ENCODE peak calls at places on chromosomes 3 and 15, in nine cellular contexts. W, O, C, A, U, J, D, M and S are unnamed samples. For H3K9me3 and H3K4me1, the result is how much of the 10 kb centered on the place peaks cover.

GRCh38 chr15:77871838-77872371 is 205.6 kb downstream of the TBC1D2B start:
- DNase-seq in A (no peak), W (no peak), J (no peak), O (no peak), D (no peak), U (no peak), M (no peak), C (no peak), S (no peak)

GRCh38 chr3:42572278-42572677 is 9.5 kb downstream of the SEC22C start:
- DNase-seq in D (peak), C (no peak), A (peak), O (no peak), J (no peak), W (peak), U (no peak), M (peak), S (no peak)

GRCh38 chr3:127264292-127264691 is 23.6 kb downstream of the PRR20G start:
- DNase-seq in C (no peak), M (no peak), J (no peak), U (no peak), O (peak), D (no peak), A (peak), W (no peak), S (no peak)

GRCh38 chr15:67115567-67115966 is 50.2 kb downstream of the SMAD3 start:
- DNase-seq in M (no peak), C (no peak), W (no peak), D (peak), A (no peak), J (no peak), O (no peak), U (no peak), S (no peak)

GRCh38 chr3:139954146-139954545 is 19.2 kb downstream of the CLSTN2 start:
- DNase-seq in O (no peak), M (no peak), U (no peak), A (no peak), D (no peak), C (no peak), W (no peak), J (no peak), S (no peak)

GRCh38 chr3:114741066-114741465 is 406.0 kb downstream of the ZBTB20 start:
- DNase-seq in C (no peak), A (peak), M (no peak), O (no peak), D (no peak), U (no peak), W (no peak), J (no peak), S (no peak)

GRCh38 chr3:5276953-5277352 is 89.4 kb downstream of the EDEM1 start:
- DNase-seq in M (no peak), A (no peak), W (no peak), C (no peak), J (no peak), D (no peak), O (peak), U (no peak), S (no peak)

GRCh38 chr3:12186515-12187286 is 28.0 kb upstream of the TIMP4 start:
- DNase-seq in O (peak), M (no peak), W (no peak), J (no peak), A (no peak), U (no peak), C (no peak), D (no peak), S (no peak)

GRCh38 chr15:101000271-101000681 is 81.1 kb downstream of the LRRK1 start:
- DNase-seq in U (no peak), A (peak), C (no peak), D (no peak), W (no peak), J (no peak), O (peak), M (no peak), S (no peak)

GRCh38 chr3:12670789-12671450 is 7.0 kb upstream of the RAF1 start:
- DNase-seq in A (no peak), J (no peak), O (no peak), U (no peak), W (no peak), C (no peak), M (no peak), D (no peak), S (no peak)

GRCh38 chr3:16837602-16838001 is 47.2 kb upstream of the PLCL2 start:
- DNase-seq in W (no peak), U (peak), O (no peak), J (no peak), M (no peak), C (no peak), D (no peak), A (no peak), S (no peak)

GRCh38 chr3:19934098-19934566 is at the start of gene EFHB:
- DNase-seq in D (no peak), J (no peak), W (peak), U (no peak), O (no peak), A (peak), C (no peak), M (no peak), S (no peak)

GRCh38 chr3:177615015-177615414 is 417.7 kb upstream of the TBL1XR1 start:
- DNase-seq in W (peak), M (no peak), D (no peak), J (no peak), U (peak), C (no peak), A (peak), O (peak), S (no peak)

DNA sequence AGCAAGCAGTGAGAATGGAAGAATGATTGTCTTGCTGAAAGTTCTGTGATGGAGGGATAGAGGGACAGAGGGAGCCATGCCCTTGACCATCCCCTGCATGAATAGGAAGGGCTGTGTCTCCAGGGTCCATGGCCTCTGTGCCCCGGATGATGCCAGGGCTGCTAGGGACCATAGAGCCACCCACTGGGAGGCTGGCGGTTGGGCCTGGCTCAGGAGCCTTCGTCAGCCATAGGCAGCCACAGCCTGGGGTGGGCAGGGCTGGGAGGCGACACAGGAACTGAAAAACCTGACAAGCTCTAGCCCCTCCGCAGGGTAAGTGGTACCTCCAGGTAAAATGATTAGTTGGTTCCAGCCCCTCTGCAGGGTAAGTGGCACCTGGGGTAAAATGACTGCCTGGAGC is 19.1 kb upstream of the LAMP3 start:
- DNase-seq in O (no peak), M (no peak), D (no peak), W (no peak), C (no peak), J (no peak), A (no peak), U (no peak), S (no peak)
- H3K27ac ChIP-seq in O (no peak), M (no peak), D (no peak), W (no peak), C (no peak), J (no peak), A (no peak), U (no peak), S (no peak)

DNA sequence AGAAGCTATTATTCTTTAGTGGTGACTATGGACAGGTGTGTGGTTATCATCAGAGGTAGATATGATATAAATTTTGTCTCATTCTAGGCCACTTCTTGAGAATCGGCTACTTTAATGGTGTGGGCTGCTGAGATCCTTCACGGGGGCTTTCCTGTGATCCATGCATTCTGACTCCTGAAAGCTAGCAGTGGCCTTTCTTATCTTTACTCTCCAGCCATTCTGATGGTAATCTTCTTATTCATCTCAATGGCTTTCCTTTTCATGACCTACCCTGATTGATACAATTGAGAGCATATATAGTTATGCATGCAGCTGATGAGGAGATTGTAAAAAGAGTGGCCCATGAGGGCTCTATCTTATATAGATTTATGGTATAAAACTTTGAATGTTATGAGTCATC is 78.3 kb upstream of the ZPLD1 start:
- DNase-seq in C (no peak), O (no peak), M (no peak), A (no peak), D (no peak), J (no peak), W (no peak), U (no peak), S (no peak)
- H3K9me3 ChIP-seq in C (under half), O (under half), M (under half), A (under half), D (under half), J (under half), W (under half), U (under half), S (under half)

DNA sequence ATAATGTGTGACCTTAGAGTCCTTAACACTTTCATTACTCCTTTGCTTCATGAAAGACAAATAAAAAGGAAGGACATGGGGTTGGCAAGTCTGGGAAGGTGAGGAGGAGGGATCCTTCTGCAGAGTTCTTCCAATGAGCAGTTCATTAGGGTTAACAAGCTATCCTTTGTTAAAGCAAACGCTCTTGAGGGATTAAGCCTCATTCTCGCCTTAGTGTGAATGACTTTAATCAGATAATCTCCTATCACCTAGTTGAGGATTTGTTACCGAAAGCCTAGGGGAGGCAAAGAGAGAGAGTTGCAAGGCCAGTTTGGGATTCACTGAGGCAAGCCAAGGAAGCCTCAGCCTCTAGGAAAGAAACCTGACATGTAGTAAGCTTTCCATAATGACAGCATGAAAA is 7.4 kb upstream of the MBNL1 start:
- DNase-seq in U (no peak), M (no peak), J (no peak), W (no peak), C (no peak), A (no peak), O (no peak), D (no peak), S (no peak)
- H3K4me1 ChIP-seq in U (under half), M (half or more), J (under half), W (under half), C (under half), A (under half), O (half or more), D (under half), S (half or more)

DNA sequence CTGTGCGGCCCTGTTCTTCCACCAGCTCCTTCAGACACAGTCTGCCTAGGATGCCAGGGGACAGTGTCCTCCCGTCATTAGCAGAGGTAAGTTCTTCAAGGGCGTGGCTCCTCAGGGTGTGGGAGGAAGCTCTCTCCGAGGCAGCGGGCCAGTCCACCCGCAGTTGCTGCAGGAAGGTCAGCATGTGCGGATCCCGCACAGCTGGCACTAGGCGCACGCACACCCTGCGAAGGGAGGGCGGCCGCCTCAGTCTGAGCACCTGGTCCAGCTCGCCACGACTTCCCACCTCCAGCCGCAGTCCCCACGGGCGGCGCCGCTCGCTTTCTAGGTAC is 768 bp downstream of the DALRD3 start:
- DNase-seq in J (no peak), D (no peak), O (no peak), M (no peak), W (peak), U (no peak), C (no peak), A (no peak), S (no peak)
- H3K27ac ChIP-seq in J (peak), D (no peak), O (peak), M (peak), W (peak), U (peak), C (peak), A (peak), S (peak)

GRCh38 chr15:27077790-27078189 is 106.8 kb downstream of the GABRG3 start:
- DNase-seq in U (no peak), O (no peak), D (no peak), C (no peak), J (no peak), A (no peak), W (no peak), M (no peak), S (no peak)
- H3K9me3 ChIP-seq in U (under half), O (under half), D (under half), C (under half), J (under half), A (under half), W (under half), M (under half), S (under half)

GRCh38 chr3:123080864-123081562 is 14.2 kb downstream of the PDIA5 start:
- DNase-seq in A (no peak), C (no peak), D (no peak), W (no peak), O (no peak), J (no peak), M (no peak), U (no peak), S (no peak)
- H3K4me1 ChIP-seq in A (under half), C (under half), D (under half), W (half or more), O (half or more), J (under half), M (under half), U (under half), S (under half)

GRCh38 chr3:150410311-150411105 is 2.4 kb downstream of the TSC22D2 start:
- DNase-seq in M (peak), U (peak), D (peak), W (peak), J (no peak), C (no peak), A (peak), O (no peak), S (peak)
- H3K27ac ChIP-seq in M (peak), U (peak), D (no peak), W (peak), J (peak), C (peak), A (peak), O (peak), S (peak)

GRCh38 chr3:21020681-21021080 is 730.3 kb downstream of the ZNF385D start:
- DNase-seq in W (no peak), J (no peak), U (no peak), A (no peak), M (no peak), O (no peak), C (no peak), D (no peak), S (no peak)
- H3K9me3 ChIP-seq in W (under half), J (under half), U (under half), A (under half), M (under half), O (under half), C (under half), D (under half), S (under half)

DNA sequence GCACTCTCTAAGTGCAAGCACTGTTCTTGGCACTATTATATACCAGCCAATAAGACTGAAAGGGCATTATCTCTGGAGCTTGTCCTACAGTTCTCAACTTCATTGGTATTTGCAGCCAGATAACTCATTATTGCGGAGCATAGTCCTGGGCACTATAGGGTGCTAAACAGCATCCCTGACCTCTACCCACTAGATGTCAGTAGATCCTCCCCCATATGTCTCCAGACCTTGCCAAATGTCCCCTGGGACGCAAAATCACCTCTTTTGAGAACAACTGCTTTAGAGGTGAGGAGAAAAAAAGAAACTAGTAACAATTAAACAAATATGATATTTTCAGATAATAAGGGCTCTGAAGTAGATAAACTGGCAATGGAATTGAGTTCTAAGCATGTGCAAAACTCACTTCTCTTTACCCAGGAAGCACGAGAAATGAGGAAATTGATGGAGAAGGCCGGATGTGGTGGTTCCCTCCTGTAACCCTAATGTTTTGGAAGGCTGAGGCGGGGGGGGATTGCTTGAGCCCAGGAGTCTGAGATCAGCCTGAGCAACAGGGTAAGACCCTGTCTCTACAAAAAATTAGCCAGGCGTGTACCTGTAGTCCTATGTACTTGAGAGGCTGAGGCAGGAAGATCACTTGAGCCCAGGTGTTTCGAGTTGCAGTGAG is 61.4 kb downstream of the FRMD4B start:
- DNase-seq in A (no peak), W (no peak), C (no peak), O (no peak), M (no peak), D (peak), U (no peak), J (no peak), S (no peak)
- H3K4me1 ChIP-seq in A (under half), W (under half), C (under half), O (under half), M (under half), D (half or more), U (under half), J (under half), S (under half)